ENCODE peak calls at places on chromosome 16, in six cellular contexts. V, W, X, Q, E and U are unnamed samples.

GRCh38 chr16:10551881-10552280 is 28.5 kb downstream of the EMP2 start:
- DNase-seq in V (no peak), W (no peak), X (no peak), Q (no peak), E (no peak), U (no peak)

GRCh38 chr16:53216798-53217197 is 162.0 kb downstream of the CHD9 start:
- DNase-seq in V (no peak), W (no peak), X (no peak), Q (no peak), E (no peak), U (no peak)

GRCh38 chr16:56789360-56789759 is 59.4 kb downstream of the NUP93 start:
- DNase-seq in V (peak; percentile 47), W (peak; percentile 58), X (no peak), Q (no peak), E (no peak), U (no peak)

GRCh38 chr16:17403156-17403809 is 67.5 kb downstream of the XYLT1 start:
- DNase-seq in V (no peak), W (no peak), X (no peak), Q (no peak), E (no peak), U (no peak)

GRCh38 chr16:13110124-13110796 is 208.9 kb downstream of the SHISA9 start:
- DNase-seq in V (peak; percentile 46), W (no peak), X (peak; percentile 53), Q (peak; percentile 69), E (no peak), U (no peak)

GRCh38 chr16:68478526-68479249 is 30.4 kb upstream of the SMPD3 start:
- DNase-seq in V (no peak), W (no peak), X (no peak), Q (no peak), E (no peak), U (no peak)

GRCh38 chr16:28923652-28924398 is 1.2 kb downstream of the RABEP2 start:
- DNase-seq in V (no peak), W (no peak), X (no peak), Q (no peak), E (no peak), U (no peak)

GRCh38 chr16:84501077-84501735 is 3.3 kb downstream of the MEAK7 start:
- DNase-seq in V (no peak), W (peak; percentile 14), X (no peak), Q (peak; percentile 60), E (no peak), U (no peak)

GRCh38 chr16:74297296-74297665 is 667 bp downstream of the PSMD7 start:
- DNase-seq in V (peak; percentile 72), W (peak; percentile 20), X (no peak), Q (no peak), E (no peak), U (peak; percentile 65)

GRCh38 chr16:56354016-56354415 is 71.3 kb downstream of the AMFR start:
- DNase-seq in V (no peak), W (no peak), X (peak; percentile 19), Q (peak; percentile 53), E (peak; percentile 2), U (peak; percentile 61)

GRCh38 chr16:14109077-14109775 is 38.1 kb downstream of the MRTFB start:
- DNase-seq in V (no peak), W (no peak), X (no peak), Q (no peak), E (no peak), U (no peak)

GRCh38 chr16:62638964-62639861 is 603.0 kb upstream of the CDH8 start:
- DNase-seq in V (no peak), W (no peak), X (no peak), Q (no peak), E (no peak), U (no peak)

GRCh38 chr16:19691161-19691850 is 26.7 kb downstream of the KNOP1 start:
- DNase-seq in V (no peak), W (no peak), X (peak; percentile 29), Q (no peak), E (no peak), U (no peak)

GRCh38 chr16:79008036-79008868 is 592.3 kb downstream of the MAF start:
- DNase-seq in V (no peak), W (no peak), X (no peak), Q (no peak), E (no peak), U (no peak)

GRCh38 chr16:14181371-14182050 is 110.4 kb downstream of the MRTFB start:
- DNase-seq in V (peak; percentile 78), W (peak; percentile 83), X (no peak), Q (no peak), E (no peak), U (no peak)

GRCh38 chr16:24010440-24011089 is 174.8 kb downstream of the PRKCB start:
- DNase-seq in V (peak; percentile 82), W (peak; percentile 84), X (peak; percentile 75), Q (peak; percentile 87), E (peak; percentile 45), U (no peak)

GRCh38 chr16:20271893-20272292 is 55.4 kb downstream of the GP2 start:
- DNase-seq in V (no peak), W (no peak), X (no peak), Q (no peak), E (no peak), U (no peak)

GRCh38 chr16:48632137-48632774 is 22.3 kb upstream of the N4BP1 start:
- DNase-seq in V (no peak), W (no peak), X (no peak), Q (peak; percentile 27), E (no peak), U (no peak)

GRCh38 chr16:10647721-10648296 is 46.9 kb downstream of the TEKT5 start:
- DNase-seq in V (no peak), W (no peak), X (no peak), Q (no peak), E (no peak), U (no peak)

GRCh38 chr16:73956592-73957495 is 339.8 kb upstream of the PSMD7 start:
- DNase-seq in V (peak; percentile 86), W (peak; percentile 70), X (peak; percentile 58), Q (peak; percentile 73), E (peak; percentile 40), U (no peak)

GRCh38 chr16:85389679-85390470 is 223.2 kb upstream of the GSE1 start:
- DNase-seq in V (no peak), W (no peak), X (no peak), Q (peak; percentile 67), E (peak; percentile 4), U (peak; percentile 77)

GRCh38 chr16:67029249-67030096 is 524 bp downstream of the CBFB start:
- DNase-seq in V (peak; percentile 87), W (peak; percentile 68), X (peak; percentile 58), Q (peak; percentile 85), E (peak; percentile 40), U (peak; percentile 83)

GRCh38 chr16:75256059-75256870 is 4.8 kb upstream of the BCAR1 start:
- DNase-seq in V (no peak), W (no peak), X (peak; percentile 57), Q (peak; percentile 70), E (no peak), U (peak; percentile 79)

DNA sequence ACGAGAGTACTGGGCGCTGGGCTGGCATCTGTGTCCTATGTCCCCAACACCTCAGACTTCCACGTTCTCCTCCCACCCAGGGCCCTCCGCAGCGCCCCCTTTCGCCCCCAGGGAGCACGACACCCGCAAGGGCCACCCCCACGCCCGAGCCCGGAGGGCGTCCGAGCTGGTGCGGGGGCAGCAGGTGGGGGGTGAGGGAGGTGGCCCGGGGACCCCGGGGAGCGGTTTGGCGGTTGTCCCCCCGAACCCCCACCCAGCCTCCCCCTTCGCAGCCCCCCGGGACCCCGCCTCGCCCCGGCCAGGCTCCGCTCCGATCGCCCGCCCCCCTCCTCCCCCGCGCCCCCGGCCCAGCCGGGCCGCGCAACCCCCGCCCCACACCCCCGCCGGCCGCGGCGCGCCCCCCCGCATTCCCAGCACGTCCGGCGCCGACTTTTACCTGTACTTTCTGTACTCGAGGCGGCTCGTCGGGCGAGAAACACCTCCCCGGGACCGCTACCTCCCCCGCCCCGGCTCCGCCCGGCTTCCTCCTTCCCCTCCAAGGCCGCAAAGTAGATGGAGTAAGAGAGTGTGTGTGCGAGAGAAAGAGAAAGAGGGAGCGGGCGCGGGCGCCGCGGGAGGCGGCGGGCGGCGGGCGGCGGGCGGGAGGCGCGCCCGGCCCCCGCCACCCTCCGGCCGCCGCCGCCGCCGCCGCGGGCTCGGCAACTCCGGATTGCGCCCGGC is 897 bp downstream of the CDYL2 start:
- DNase-seq in V (peak; percentile 58), W (peak; percentile 25), X (no peak), Q (no peak), E (no peak), U (peak; percentile 79)
- H3K27me3 ChIP-seq in V (no peaks in the 10 kb centered on the region), W (peaks cover 84% of the 10 kb centered on the region), X (no peaks in the 10 kb centered on the region), Q (no peaks in the 10 kb centered on the region), E (no peaks in the 10 kb centered on the region), U (no peaks in the 10 kb centered on the region)

GRCh38 chr16:3187798-3188674 is at the start of gene OR1F1:
- DNase-seq in V (peak; percentile 57), W (peak; percentile 38), X (no peak), Q (no peak), E (no peak), U (no peak)
- H3K27me3 ChIP-seq in V (no peaks in the 10 kb centered on the region), W (peaks cover 97% of the 10 kb centered on the region), X (peaks cover 12% of the 10 kb centered on the region), Q (peaks cover 69% of the 10 kb centered on the region), E (no peaks in the 10 kb centered on the region), U (peaks cover 99% of the 10 kb centered on the region)

GRCh38 chr16:51159296-51159695 is 8.2 kb upstream of the SALL1 start:
- DNase-seq in V (no peak), W (no peak), X (no peak), Q (no peak), E (no peak), U (no peak)
- H3K27me3 ChIP-seq in V (peaks cover 17% of the 10 kb centered on the region), W (peaks cover 2% of the 10 kb centered on the region), X (no peaks in the 10 kb centered on the region), Q (peaks cover 16% of the 10 kb centered on the region), E (no peaks in the 10 kb centered on the region), U (peaks cover 58% of the 10 kb centered on the region)

DNA sequence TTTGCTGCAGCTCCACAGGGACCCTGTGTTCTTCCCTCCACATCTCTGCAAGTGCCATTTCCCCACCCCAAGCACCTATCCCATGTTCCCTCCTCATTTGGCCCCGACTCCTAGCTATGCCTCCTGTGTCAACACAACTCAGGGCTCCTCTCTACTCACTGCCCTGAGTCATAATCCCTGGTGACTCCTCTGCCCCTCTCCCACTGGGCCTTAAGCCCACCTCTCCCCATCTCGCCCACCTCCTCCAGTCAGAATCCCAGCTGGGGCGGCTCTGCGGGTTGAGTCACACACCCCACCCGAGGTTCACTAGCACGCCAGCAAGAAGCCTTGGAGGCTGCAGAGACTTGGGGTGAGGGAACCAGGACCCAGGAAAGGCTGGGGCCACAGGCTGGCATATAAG is 346.2 kb downstream of the FOXL1 start:
- DNase-seq in V (peak; percentile 54), W (peak; percentile 48), X (no peak), Q (no peak), E (no peak), U (no peak)
- H3K27me3 ChIP-seq in V (peaks cover 14% of the 10 kb centered on the region), W (no peaks in the 10 kb centered on the region), X (no peaks in the 10 kb centered on the region), Q (peaks cover 20% of the 10 kb centered on the region), E (no peaks in the 10 kb centered on the region), U (peaks cover 86% of the 10 kb centered on the region)